ENCODE peak calls at places on chromosomes 7 and 10, in six cellular contexts. One of them, this sample, is unnamed.

GRCh38 chr7:121557034-121557892 is 161.2 kb upstream of the FAM3C start:
- DNase-seq in BJ: no peak
- DNase-seq in AG09309: no peak
- DNase-seq in GM13977: no peak
- DNase-seq in heart left ventricle: no peak
- DNase-seq in upper lobe of right lung: no peak
- DNase-seq in this sample: no peak

GRCh38 chr7:158821173-158822021 is 7.9 kb downstream of the ESYT2 start:
- DNase-seq in heart left ventricle: no peak
- DNase-seq in GM13977: no peak
- DNase-seq in AG09309: peak; percentile 37
- DNase-seq in BJ: no peak
- DNase-seq in upper lobe of right lung: no peak
- DNase-seq in this sample: no peak

GRCh38 chr7:132650498-132650897 is 74.2 kb upstream of the PLXNA4 start:
- DNase-seq in GM13977: no peak
- DNase-seq in upper lobe of right lung: no peak
- DNase-seq in BJ: peak; percentile 88
- DNase-seq in heart left ventricle: no peak
- DNase-seq in AG09309: peak; percentile 48
- DNase-seq in this sample: no peak

GRCh38 chr7:825386-825785 is 6.9 kb upstream of the SUN1 start:
- DNase-seq in AG09309: no peak
- DNase-seq in heart left ventricle: no peak
- DNase-seq in BJ: peak; percentile 42
- DNase-seq in upper lobe of right lung: no peak
- DNase-seq in GM13977: no peak
- DNase-seq in this sample: no peak

GRCh38 chr10:21099291-21099800 is 202.2 kb upstream of the NEBL start:
- DNase-seq in BJ: no peak
- DNase-seq in heart left ventricle: no peak
- DNase-seq in upper lobe of right lung: no peak
- DNase-seq in GM13977: no peak
- DNase-seq in AG09309: no peak
- DNase-seq in this sample: no peak

GRCh38 chr7:153902857-153903256 is 149.3 kb upstream of the DPP6 start:
- DNase-seq in heart left ventricle: no peak
- DNase-seq in GM13977: no peak
- DNase-seq in AG09309: no peak
- DNase-seq in upper lobe of right lung: no peak
- DNase-seq in BJ: no peak
- DNase-seq in this sample: no peak

GRCh38 chr10:28879875-28880381 is 202.6 kb downstream of the BAMBI start:
- DNase-seq in BJ: no peak
- DNase-seq in upper lobe of right lung: no peak
- DNase-seq in AG09309: no peak
- DNase-seq in GM13977: no peak
- DNase-seq in heart left ventricle: peak; percentile 27
- DNase-seq in this sample: no peak

GRCh38 chr7:124552217-124552616 is 213.4 kb downstream of the GPR37 start:
- DNase-seq in AG09309: no peak
- DNase-seq in heart left ventricle: no peak
- DNase-seq in GM13977: no peak
- DNase-seq in BJ: no peak
- DNase-seq in upper lobe of right lung: no peak
- DNase-seq in this sample: no peak

GRCh38 chr7:126370038-126370668 is 882.6 kb downstream of the GRM8 start:
- DNase-seq in BJ: no peak
- DNase-seq in AG09309: no peak
- DNase-seq in GM13977: no peak
- DNase-seq in heart left ventricle: no peak
- DNase-seq in upper lobe of right lung: no peak
- DNase-seq in this sample: no peak

GRCh38 chr10:8045728-8046494 is 8.6 kb upstream of the GATA3 start:
- DNase-seq in heart left ventricle: no peak
- DNase-seq in GM13977: no peak
- DNase-seq in upper lobe of right lung: no peak
- DNase-seq in AG09309: no peak
- DNase-seq in BJ: no peak
- DNase-seq in this sample: no peak

GRCh38 chr10:97540669-97541500 is 31.7 kb upstream of the ANKRD2 start:
- DNase-seq in upper lobe of right lung: peak; percentile 66
- DNase-seq in GM13977: no peak
- DNase-seq in AG09309: no peak
- DNase-seq in BJ: no peak
- DNase-seq in heart left ventricle: no peak
- DNase-seq in this sample: no peak

GRCh38 chr7:5237286-5237685 is 45.5 kb upstream of the SLC29A4 start:
- DNase-seq in GM13977: no peak
- DNase-seq in heart left ventricle: peak; percentile 59
- DNase-seq in BJ: peak; percentile 26
- DNase-seq in AG09309: no peak
- DNase-seq in upper lobe of right lung: peak; percentile 76
- DNase-seq in this sample: peak; percentile 69

DNA sequence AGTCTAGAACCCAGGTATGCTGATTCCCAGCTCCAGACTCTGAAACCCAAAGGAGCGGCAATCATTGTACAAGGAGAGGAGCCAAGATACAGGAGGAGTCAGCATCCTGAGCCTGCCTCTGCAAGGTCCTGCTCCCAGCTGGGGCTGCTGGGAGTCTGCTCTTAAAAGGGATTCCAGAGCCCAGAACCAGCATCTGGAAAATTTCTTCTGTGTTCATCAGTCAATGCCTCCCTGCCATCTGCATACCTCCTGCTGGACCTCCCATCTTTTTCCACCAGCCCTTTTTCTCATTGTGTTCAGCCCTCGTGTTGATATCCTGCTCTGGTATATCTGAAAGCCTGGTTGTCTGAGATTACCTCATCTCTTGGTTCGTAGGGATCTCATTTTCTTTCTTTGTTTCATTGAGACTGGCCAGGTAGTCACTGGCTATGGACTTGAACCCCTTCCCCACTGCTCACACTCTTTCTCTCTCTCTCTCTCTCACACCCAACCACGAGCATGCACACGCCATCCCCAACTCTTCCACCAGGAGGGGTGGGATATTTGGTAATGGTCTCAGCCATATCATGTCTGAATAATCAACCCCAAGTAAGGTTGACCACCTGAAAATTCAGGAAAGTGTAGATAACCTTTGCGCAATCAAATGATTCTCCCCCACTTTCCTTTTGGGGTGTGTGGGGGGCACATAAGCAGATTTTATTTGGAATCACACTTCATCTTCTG is 608.8 kb downstream of the LRMDA start:
- DNase-seq in heart left ventricle: no peak
- DNase-seq in upper lobe of right lung: no peak
- DNase-seq in BJ: no peak
- DNase-seq in AG09309: no peak
- DNase-seq in GM13977: no peak
- DNase-seq in this sample: no peak
- TF ChIP-seq CTCF in heart left ventricle: no peak
- TF ChIP-seq CTCF in upper lobe of right lung: peak; percentile 5
- TF ChIP-seq CTCF in BJ: no peak
- TF ChIP-seq CTCF in AG09309: no peak
- TF ChIP-seq CTCF in GM13977: no peak
- TF ChIP-seq CTCF in this sample: no peak

GRCh38 chr10:1241322-1241890 is 185.2 kb downstream of the WDR37 start:
- DNase-seq in GM13977: no peak
- DNase-seq in upper lobe of right lung: no peak
- DNase-seq in heart left ventricle: no peak
- DNase-seq in BJ: no peak
- DNase-seq in AG09309: no peak
- DNase-seq in this sample: no peak

GRCh38 chr10:1241973-1242935 is 186.1 kb downstream of the WDR37 start:
- DNase-seq in BJ: no peak
- DNase-seq in heart left ventricle: no peak
- DNase-seq in upper lobe of right lung: no peak
- DNase-seq in GM13977: no peak
- DNase-seq in AG09309: no peak
- DNase-seq in this sample: no peak

GRCh38 chr10:1244493-1244892 is 188.3 kb downstream of the WDR37 start:
- DNase-seq in GM13977: no peak
- DNase-seq in BJ: no peak
- DNase-seq in heart left ventricle: no peak
- DNase-seq in upper lobe of right lung: no peak
- DNase-seq in AG09309: no peak
- DNase-seq in this sample: no peak

GRCh38 chr10:1242975-1243374 is 186.8 kb downstream of the WDR37 start:
- DNase-seq in BJ: no peak
- DNase-seq in AG09309: no peak
- DNase-seq in GM13977: no peak
- DNase-seq in heart left ventricle: no peak
- DNase-seq in upper lobe of right lung: no peak
- DNase-seq in this sample: no peak

DNA sequence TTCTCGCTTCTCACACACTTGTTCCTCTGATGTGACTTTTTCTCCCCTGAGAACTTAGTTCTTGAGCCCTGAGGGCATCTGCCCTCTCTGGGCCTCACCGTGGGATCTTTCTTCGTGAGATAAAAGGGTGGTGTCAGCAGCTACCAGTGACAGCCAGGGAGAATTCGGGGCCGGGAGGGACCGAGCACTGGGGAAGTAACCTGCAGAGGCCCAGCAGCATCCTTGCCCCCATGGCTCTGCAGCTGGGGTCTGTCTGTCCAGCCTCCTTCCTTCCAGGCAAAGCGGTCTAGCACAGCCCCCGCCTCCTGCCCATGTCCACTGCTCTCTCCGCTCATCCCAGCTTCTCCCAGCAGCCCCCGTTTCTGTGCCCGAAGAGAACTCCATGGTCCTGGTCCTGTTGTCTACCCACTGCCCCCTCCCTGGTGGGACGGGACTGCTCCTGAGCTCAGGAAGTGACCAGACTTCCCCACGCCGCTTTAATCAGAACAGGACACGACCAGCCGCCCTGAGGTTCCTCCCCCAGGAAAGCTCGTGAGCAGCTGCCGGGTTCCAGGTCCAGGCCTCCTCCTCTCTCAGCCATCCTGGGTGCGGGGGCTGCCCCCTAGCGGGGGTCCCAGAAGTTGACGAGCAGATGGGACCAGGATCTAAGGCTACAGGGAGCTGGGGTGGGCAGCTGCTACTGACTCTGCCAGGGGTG is 187.4 kb downstream of the WDR37 start:
- DNase-seq in heart left ventricle: no peak
- DNase-seq in upper lobe of right lung: no peak
- DNase-seq in AG09309: no peak
- DNase-seq in BJ: no peak
- DNase-seq in GM13977: no peak
- DNase-seq in this sample: no peak
- TF ChIP-seq CTCF in heart left ventricle: no peak
- TF ChIP-seq CTCF in upper lobe of right lung: no peak
- TF ChIP-seq CTCF in AG09309: no peak
- TF ChIP-seq CTCF in BJ: no peak
- TF ChIP-seq CTCF in GM13977: peak; percentile 18
- TF ChIP-seq CTCF in this sample: no peak

GRCh38 chr7:157467496-157468212 is 130.8 kb downstream of the DNAJB6 start:
- DNase-seq in GM13977: no peak
- DNase-seq in AG09309: no peak
- DNase-seq in heart left ventricle: no peak
- DNase-seq in upper lobe of right lung: no peak
- DNase-seq in BJ: no peak
- DNase-seq in this sample: no peak

GRCh38 chr7:157468221-157469111 is 131.7 kb downstream of the DNAJB6 start:
- DNase-seq in heart left ventricle: no peak
- DNase-seq in AG09309: no peak
- DNase-seq in BJ: no peak
- DNase-seq in GM13977: no peak
- DNase-seq in upper lobe of right lung: peak; percentile 48
- DNase-seq in this sample: no peak

GRCh38 chr7:157465597-157466348 is 129.0 kb downstream of the DNAJB6 start:
- DNase-seq in BJ: no peak
- DNase-seq in upper lobe of right lung: no peak
- DNase-seq in heart left ventricle: no peak
- DNase-seq in AG09309: no peak
- DNase-seq in GM13977: no peak
- DNase-seq in this sample: no peak

GRCh38 chr7:157464971-157465481 is 128.2 kb downstream of the DNAJB6 start:
- DNase-seq in AG09309: no peak
- DNase-seq in GM13977: no peak
- DNase-seq in upper lobe of right lung: peak; percentile 55
- DNase-seq in heart left ventricle: no peak
- DNase-seq in BJ: no peak
- DNase-seq in this sample: no peak

GRCh38 chr7:157466473-157467261 is 129.9 kb downstream of the DNAJB6 start:
- DNase-seq in GM13977: no peak
- DNase-seq in BJ: no peak
- DNase-seq in upper lobe of right lung: peak; percentile 47
- DNase-seq in AG09309: no peak
- DNase-seq in heart left ventricle: no peak
- DNase-seq in this sample: no peak
- TF ChIP-seq CTCF in GM13977: no peak
- TF ChIP-seq CTCF in BJ: no peak
- TF ChIP-seq CTCF in upper lobe of right lung: no peak
- TF ChIP-seq CTCF in AG09309: no peak
- TF ChIP-seq CTCF in heart left ventricle: no peak
- TF ChIP-seq CTCF in this sample: no peak

DNA sequence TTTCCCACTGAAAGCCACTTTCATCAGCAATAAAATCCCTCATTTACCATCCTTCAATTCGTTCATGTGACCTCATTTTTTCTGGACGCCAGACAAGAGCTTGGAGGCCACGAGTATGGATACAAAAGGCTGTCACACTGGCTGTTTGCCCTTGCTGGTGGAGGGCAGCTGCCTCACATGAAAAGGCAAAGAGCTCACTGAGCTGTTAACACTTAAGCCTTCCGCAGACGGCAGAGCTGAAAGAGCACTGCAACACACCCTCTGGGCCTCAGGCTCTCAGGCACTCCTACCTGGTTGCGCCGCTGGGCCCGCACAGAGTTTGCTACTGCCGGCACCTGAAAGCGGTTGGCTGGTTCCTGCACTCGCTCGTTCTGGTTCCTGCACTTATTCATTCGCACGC is 193.5 kb downstream of the CFTR start:
- DNase-seq in BJ: no peak
- DNase-seq in GM13977: no peak
- DNase-seq in heart left ventricle: no peak
- DNase-seq in AG09309: no peak
- DNase-seq in upper lobe of right lung: peak; percentile 82
- DNase-seq in this sample: no peak
- TF ChIP-seq CTCF in BJ: no peak
- TF ChIP-seq CTCF in GM13977: no peak
- TF ChIP-seq CTCF in heart left ventricle: no peak
- TF ChIP-seq CTCF in AG09309: no peak
- TF ChIP-seq CTCF in upper lobe of right lung: no peak
- TF ChIP-seq CTCF in this sample: no peak